ENCODE peak calls at places on chromosomes 1 and 21, in five cellular contexts. One of them, this sample, is unnamed.

GRCh38 chr1:205916541-205916940 is 26.7 kb downstream of the SLC26A9 start:
- DNase-seq in cardiac fibroblast: no peak
- DNase-seq in heart left ventricle: no peak
- DNase-seq in omental fat pad: no peak
- DNase-seq in neural progenitor cell: no peak
- DNase-seq in this sample: peak; percentile 20

GRCh38 chr21:36487641-36488307 is 7.9 kb upstream of the CLDN14 start:
- DNase-seq in cardiac fibroblast: peak; percentile 30
- DNase-seq in heart left ventricle: no peak
- DNase-seq in omental fat pad: no peak
- DNase-seq in neural progenitor cell: no peak
- DNase-seq in this sample: no peak

GRCh38 chr1:59108481-59109317 is 188.2 kb upstream of the FGGY start:
- DNase-seq in cardiac fibroblast: no peak
- DNase-seq in heart left ventricle: no peak
- DNase-seq in omental fat pad: no peak
- DNase-seq in neural progenitor cell: no peak
- DNase-seq in this sample: no peak

GRCh38 chr1:214416417-214417212 is 134.8 kb downstream of the PTPN14 start:
- DNase-seq in cardiac fibroblast: peak; percentile 81
- DNase-seq in heart left ventricle: no peak
- DNase-seq in omental fat pad: no peak
- DNase-seq in neural progenitor cell: no peak
- DNase-seq in this sample: peak; percentile 58

GRCh38 chr21:15667010-15667409 is 62.8 kb upstream of the USP25 start:
- DNase-seq in cardiac fibroblast: peak; percentile 46
- DNase-seq in heart left ventricle: no peak
- DNase-seq in omental fat pad: no peak
- DNase-seq in neural progenitor cell: no peak
- DNase-seq in this sample: peak; percentile 11

GRCh38 chr1:109255097-109255651 is 5.8 kb downstream of the CELSR2 start:
- DNase-seq in cardiac fibroblast: no peak
- DNase-seq in heart left ventricle: no peak
- DNase-seq in omental fat pad: no peak
- DNase-seq in neural progenitor cell: peak; percentile 84
- DNase-seq in this sample: no peak

GRCh38 chr1:109075531-109076490 is at the start of gene TAF13:
- DNase-seq in cardiac fibroblast: peak; percentile 97
- DNase-seq in heart left ventricle: peak; percentile 98
- DNase-seq in omental fat pad: peak; percentile 86
- DNase-seq in neural progenitor cell: peak; percentile 95
- DNase-seq in this sample: peak; percentile 95

GRCh38 chr1:20787775-20788488 is 825 bp upstream of the HP1BP3 start:
- DNase-seq in cardiac fibroblast: peak; percentile 70
- DNase-seq in heart left ventricle: no peak
- DNase-seq in omental fat pad: no peak
- DNase-seq in neural progenitor cell: peak; percentile 23
- DNase-seq in this sample: peak; percentile 44

GRCh38 chr1:117753652-117754051 is 147.8 kb downstream of the TENT5C start:
- DNase-seq in cardiac fibroblast: peak; percentile 75
- DNase-seq in heart left ventricle: no peak
- DNase-seq in omental fat pad: no peak
- DNase-seq in neural progenitor cell: no peak
- DNase-seq in this sample: peak; percentile 47

GRCh38 chr1:80036690-80037432 is 1030.3 kb upstream of the ADGRL4 start:
- DNase-seq in cardiac fibroblast: peak; percentile 7
- DNase-seq in heart left ventricle: no peak
- DNase-seq in omental fat pad: no peak
- DNase-seq in neural progenitor cell: no peak
- DNase-seq in this sample: no peak

GRCh38 chr21:25094695-25095094 is 512.6 kb downstream of the MRPL39 start:
- DNase-seq in cardiac fibroblast: no peak
- DNase-seq in heart left ventricle: no peak
- DNase-seq in omental fat pad: no peak
- DNase-seq in neural progenitor cell: no peak
- DNase-seq in this sample: no peak

GRCh38 chr1:117897551-117897950 is 31.9 kb downstream of the GDAP2 start:
- DNase-seq in cardiac fibroblast: peak; percentile 4
- DNase-seq in heart left ventricle: no peak
- DNase-seq in omental fat pad: no peak
- DNase-seq in neural progenitor cell: no peak
- DNase-seq in this sample: no peak

GRCh38 chr1:91026320-91026719 is 4.5 kb upstream of the ZNF644 start:
- DNase-seq in cardiac fibroblast: no peak
- DNase-seq in heart left ventricle: no peak
- DNase-seq in omental fat pad: no peak
- DNase-seq in neural progenitor cell: no peak
- DNase-seq in this sample: no peak

GRCh38 chr1:239308701-239309333 is 77.6 kb upstream of the CHRM3 start:
- DNase-seq in cardiac fibroblast: peak; percentile 4
- DNase-seq in heart left ventricle: no peak
- DNase-seq in omental fat pad: no peak
- DNase-seq in neural progenitor cell: peak; percentile 72
- DNase-seq in this sample: no peak

GRCh38 chr1:188462837-188463236 is 1634.1 kb downstream of the PLA2G4A start:
- DNase-seq in cardiac fibroblast: no peak
- DNase-seq in heart left ventricle: no peak
- DNase-seq in omental fat pad: no peak
- DNase-seq in neural progenitor cell: no peak
- DNase-seq in this sample: no peak

GRCh38 chr1:188463919-188464318 is 1635.2 kb downstream of the PLA2G4A start:
- DNase-seq in cardiac fibroblast: no peak
- DNase-seq in heart left ventricle: no peak
- DNase-seq in omental fat pad: no peak
- DNase-seq in neural progenitor cell: no peak
- DNase-seq in this sample: no peak
- TF ChIP-seq CTCF in cardiac fibroblast: no peak
- TF ChIP-seq CTCF in heart left ventricle: no peak
- TF ChIP-seq CTCF in omental fat pad: no peak
- TF ChIP-seq CTCF in neural progenitor cell: peak; percentile 13
- TF ChIP-seq CTCF in this sample: peak; percentile 24

GRCh38 chr1:993379-993995 is 6.4 kb downstream of the HES4 start:
- DNase-seq in cardiac fibroblast: no peak
- DNase-seq in heart left ventricle: no peak
- DNase-seq in omental fat pad: no peak
- DNase-seq in neural progenitor cell: no peak
- DNase-seq in this sample: no peak
- TF ChIP-seq CTCF in cardiac fibroblast: no peak
- TF ChIP-seq CTCF in heart left ventricle: no peak
- TF ChIP-seq CTCF in omental fat pad: no peak
- TF ChIP-seq CTCF in neural progenitor cell: no peak
- TF ChIP-seq CTCF in this sample: no peak

GRCh38 chr1:70140894-70141293 is 64.5 kb downstream of the LRRC40 start:
- DNase-seq in cardiac fibroblast: no peak
- DNase-seq in heart left ventricle: no peak
- DNase-seq in omental fat pad: no peak
- DNase-seq in neural progenitor cell: peak; percentile 59
- DNase-seq in this sample: peak; percentile 25
- TF ChIP-seq CTCF in cardiac fibroblast: no peak
- TF ChIP-seq CTCF in heart left ventricle: no peak
- TF ChIP-seq CTCF in omental fat pad: no peak
- TF ChIP-seq CTCF in neural progenitor cell: no peak
- TF ChIP-seq CTCF in this sample: no peak

DNA sequence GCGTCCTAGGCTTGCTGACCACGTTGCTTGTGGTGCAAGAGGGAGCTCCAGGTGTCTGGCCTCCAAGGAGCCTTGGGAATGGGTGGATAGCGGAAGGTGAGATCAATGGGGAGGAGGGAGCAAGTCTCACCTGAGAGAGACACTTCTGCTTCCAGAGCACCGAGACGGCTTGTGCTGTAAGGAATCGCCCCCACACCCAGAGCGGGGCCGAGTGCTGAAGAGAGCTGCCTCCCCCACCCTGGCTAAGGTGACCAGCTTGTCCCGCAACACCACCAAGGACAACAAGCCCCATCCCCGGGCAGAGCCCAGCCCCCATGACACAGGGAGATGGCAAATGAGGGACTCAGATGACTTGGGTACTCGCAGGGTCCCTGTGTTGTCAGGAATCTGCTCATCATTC is 485.6 kb downstream of the NPHP4 start:
- DNase-seq in cardiac fibroblast: no peak
- DNase-seq in heart left ventricle: no peak
- DNase-seq in omental fat pad: no peak
- DNase-seq in neural progenitor cell: no peak
- DNase-seq in this sample: no peak
- TF ChIP-seq CTCF in cardiac fibroblast: no peak
- TF ChIP-seq CTCF in heart left ventricle: no peak
- TF ChIP-seq CTCF in omental fat pad: no peak
- TF ChIP-seq CTCF in neural progenitor cell: no peak
- TF ChIP-seq CTCF in this sample: no peak

GRCh38 chr1:68448365-68448764 is 1.4 kb downstream of the RPE65 start:
- DNase-seq in cardiac fibroblast: no peak
- DNase-seq in heart left ventricle: no peak
- DNase-seq in omental fat pad: no peak
- DNase-seq in neural progenitor cell: no peak
- DNase-seq in this sample: no peak
- TF ChIP-seq CTCF in cardiac fibroblast: no peak
- TF ChIP-seq CTCF in heart left ventricle: no peak
- TF ChIP-seq CTCF in omental fat pad: no peak
- TF ChIP-seq CTCF in neural progenitor cell: peak; percentile 26
- TF ChIP-seq CTCF in this sample: peak; percentile 26

GRCh38 chr1:65467536-65467935 is 47.1 kb downstream of the LEPR start:
- DNase-seq in cardiac fibroblast: peak; percentile 8
- DNase-seq in heart left ventricle: no peak
- DNase-seq in omental fat pad: no peak
- DNase-seq in neural progenitor cell: peak; percentile 91
- DNase-seq in this sample: no peak
- TF ChIP-seq CTCF in cardiac fibroblast: no peak
- TF ChIP-seq CTCF in heart left ventricle: no peak
- TF ChIP-seq CTCF in omental fat pad: no peak
- TF ChIP-seq CTCF in neural progenitor cell: peak; percentile 35
- TF ChIP-seq CTCF in this sample: no peak

GRCh38 chr21:42469272-42469671 is 26.8 kb downstream of the RSPH1 start:
- DNase-seq in cardiac fibroblast: no peak
- DNase-seq in heart left ventricle: no peak
- DNase-seq in omental fat pad: no peak
- DNase-seq in neural progenitor cell: no peak
- DNase-seq in this sample: no peak

GRCh38 chr21:42468511-42469131 is 27.4 kb downstream of the RSPH1 start:
- DNase-seq in cardiac fibroblast: no peak
- DNase-seq in heart left ventricle: no peak
- DNase-seq in omental fat pad: no peak
- DNase-seq in neural progenitor cell: no peak
- DNase-seq in this sample: no peak

GRCh38 chr21:42467613-42467983 is 28.4 kb downstream of the RSPH1 start:
- DNase-seq in cardiac fibroblast: no peak
- DNase-seq in heart left ventricle: no peak
- DNase-seq in omental fat pad: no peak
- DNase-seq in neural progenitor cell: no peak
- DNase-seq in this sample: no peak

GRCh38 chr21:42465008-42465878 is 30.8 kb downstream of the RSPH1 start:
- DNase-seq in cardiac fibroblast: peak; percentile 21
- DNase-seq in heart left ventricle: no peak
- DNase-seq in omental fat pad: no peak
- DNase-seq in neural progenitor cell: no peak
- DNase-seq in this sample: no peak

GRCh38 chr21:42466700-42467612 is 29.1 kb downstream of the RSPH1 start:
- DNase-seq in cardiac fibroblast: peak; percentile 23
- DNase-seq in heart left ventricle: no peak
- DNase-seq in omental fat pad: no peak
- DNase-seq in neural progenitor cell: peak; percentile 55
- DNase-seq in this sample: no peak
- TF ChIP-seq CTCF in cardiac fibroblast: peak; percentile 23
- TF ChIP-seq CTCF in heart left ventricle: peak; percentile 22
- TF ChIP-seq CTCF in omental fat pad: no peak
- TF ChIP-seq CTCF in neural progenitor cell: peak; percentile 37
- TF ChIP-seq CTCF in this sample: peak; percentile 12

This sample was measured in HFFc6.